ENCODE peak calls at places on chromosomes 4 and X, in four cellular contexts. Q is CD8-positive, alpha-beta memory T cell; M is colonic mucosa; N is lower lobe of right lung. Z is an unnamed sample. For H3K4me1 and H3K36me3, the result is how much of the 10 kb centered on the place peaks cover.

GRCh38 chr4:84597450-84597849 is 14.5 kb downstream of the CDS1 start:
- DNase-seq in Q (no peak), N (no peak), M (no peak), Z (no peak)

GRCh38 chr4:41409095-41409494 is 128.9 kb upstream of the LIMCH1 start:
- DNase-seq in N (no peak), Q (no peak), M (no peak), Z (no peak)

GRCh38 chr4:71872767-71873422 is 89.0 kb upstream of the GC start:
- DNase-seq in N (no peak), M (no peak), Q (no peak), Z (no peak)

GRCh38 chr4:108492816-108493595 is 127.4 kb upstream of the RPL34 start:
- DNase-seq in M (peak), N (no peak), Q (peak), Z (peak)

GRCh38 chrX:1322393-1322792 is 14.2 kb upstream of the IL3RA start:
- DNase-seq in Q (no peak), M (no peak), N (no peak), Z (no peak)

GRCh38 chrX:56281789-56282188 is 49.6 kb downstream of the KLF8 start:
- DNase-seq in Q (no peak), M (no peak), N (no peak), Z (peak)

GRCh38 chrX:136953867-136954787 is 73.6 kb upstream of the RBMX start:
- DNase-seq in M (peak), Q (peak), N (peak), Z (peak)

GRCh38 chrX:18961686-18962085 is 22.2 kb downstream of the PHKA2 start:
- DNase-seq in M (no peak), Q (no peak), N (no peak), Z (no peak)

GRCh38 chr4:186693159-186693815 is 30.4 kb downstream of the FAT1 start:
- DNase-seq in M (peak), Q (no peak), N (peak), Z (peak)

GRCh38 chr4:184039963-184040383 is 134.9 kb downstream of the STOX2 start:
- DNase-seq in M (no peak), Q (no peak), N (no peak), Z (no peak)

GRCh38 chrX:102976793-102977495 is 39.9 kb downstream of the RAB40AL start:
- DNase-seq in M (no peak), N (no peak), Q (no peak), Z (no peak)

GRCh38 chr4:76723373-76723772 is 174.6 kb downstream of the SOWAHB start:
- DNase-seq in M (no peak), N (no peak), Q (no peak), Z (no peak)

GRCh38 chr4:48909697-48910096 is 3.1 kb upstream of the OCIAD2 start:
- DNase-seq in M (no peak), Q (no peak), N (no peak), Z (peak)

GRCh38 chr4:3791910-3792542 is 25.8 kb downstream of the ADRA2C start:
- DNase-seq in Q (no peak), N (peak), M (peak), Z (peak)

GRCh38 chrX:132209527-132209926 is 9.7 kb downstream of the RAP2C start:
- DNase-seq in Q (no peak), N (no peak), M (no peak), Z (no peak)

GRCh38 chr4:137300776-137301175 is 231.5 kb downstream of the PCDH18 start:
- DNase-seq in N (no peak), Q (no peak), M (no peak), Z (no peak)

GRCh38 chr4:78014889-78015886 is 41.9 kb upstream of the FRAS1 start:
- DNase-seq in N (no peak), Q (no peak), M (no peak), Z (no peak)

GRCh38 chrX:155997436-155997835 is at the start of gene IL9R:
- DNase-seq in Q (peak), M (no peak), N (no peak), Z (no peak)

GRCh38 chr4:149993030-149993429 is 85.2 kb upstream of the DCLK2 start:
- DNase-seq in N (no peak), M (no peak), Q (no peak), Z (no peak)

GRCh38 chr4:184255361-184255760 is 37.7 kb upstream of the ENPP6 start:
- DNase-seq in M (no peak), Q (no peak), N (no peak), Z (no peak)

GRCh38 chr4:56650259-56651070 is 30.6 kb downstream of the HOPX start:
- DNase-seq in M (no peak), Q (no peak), N (no peak), Z (no peak)

GRCh38 chr4:156956359-156956758 is 15.2 kb downstream of the PDGFC start:
- DNase-seq in Q (no peak), N (no peak), M (no peak), Z (no peak)

DNA sequence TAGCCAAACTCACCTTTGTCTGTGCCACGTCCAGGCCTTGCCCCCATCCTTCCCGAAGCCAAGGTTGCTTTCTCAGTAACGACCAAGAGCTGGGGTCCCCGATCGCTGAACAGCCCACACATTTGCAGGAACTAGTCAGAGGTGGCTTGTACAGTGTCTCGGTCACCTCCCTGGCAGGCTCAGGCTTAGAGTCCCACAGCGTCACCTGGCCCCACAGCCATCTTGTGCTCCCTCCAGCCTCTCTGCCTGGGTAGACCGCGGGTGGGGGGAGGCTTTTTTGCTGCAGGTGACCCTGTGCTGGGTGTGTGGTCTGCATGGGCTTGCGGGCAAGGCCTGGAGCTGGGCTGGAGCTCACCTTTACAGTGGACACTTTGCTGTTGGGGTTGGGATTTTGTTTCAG is 60.2 kb downstream of the PSAPL1 start:
- DNase-seq in N (no peak), Q (no peak), M (no peak), Z (no peak)
- H3K4me1 ChIP-seq in N (under half), Q (under half), M (under half), Z (under half)

DNA sequence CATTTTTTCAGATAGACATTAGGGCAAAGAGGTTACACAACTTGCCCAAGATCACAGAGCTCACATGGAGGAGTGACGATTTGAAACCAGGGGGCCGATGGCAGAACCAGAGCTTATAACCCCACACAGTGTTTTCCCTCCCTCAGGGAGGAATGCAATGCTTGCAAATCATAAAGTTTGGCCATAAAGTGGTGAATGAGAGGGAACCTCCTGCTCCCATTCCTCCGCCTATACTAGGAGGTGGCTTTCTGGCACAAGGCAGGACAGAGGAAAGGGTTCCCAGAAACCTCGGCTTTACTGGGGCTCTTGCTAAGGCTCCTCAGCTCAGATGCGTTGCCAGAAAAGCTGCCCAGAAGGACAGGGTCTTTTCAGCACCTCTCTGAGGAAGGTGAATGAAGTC is 19.3 kb downstream of the TMEM154 start:
- DNase-seq in N (no peak), Q (no peak), M (no peak), Z (no peak)
- H3K27ac ChIP-seq in N (no peak), Q (no peak), M (no peak), Z (no peak)

GRCh38 chr4:38086515-38087226 is 126.5 kb downstream of the PTTG2 start:
- DNase-seq in Q (no peak), N (no peak), M (no peak), Z (no peak)
- H3K36me3 ChIP-seq in Q (under half), N (under half), M (under half), Z (under half)

GRCh38 chr4:7050481-7051143 is 7.4 kb downstream of the TADA2B start:
- DNase-seq in M (no peak), N (no peak), Q (peak), Z (no peak)

GRCh38 chr4:7048642-7049041 is 5.5 kb downstream of the TADA2B start:
- DNase-seq in N (no peak), Q (no peak), M (no peak), Z (no peak)

GRCh38 chr4:7051144-7051495 is 7.9 kb downstream of the TADA2B start:
- DNase-seq in Q (peak), M (no peak), N (no peak), Z (no peak)

GRCh38 chr4:7049739-7050138 is 6.6 kb downstream of the TADA2B start:
- DNase-seq in Q (peak), M (no peak), N (no peak), Z (no peak)

GRCh38 chr4:7049295-7049694 is 6.1 kb downstream of the TADA2B start:
- DNase-seq in N (no peak), Q (peak), M (no peak), Z (no peak)
- H3K4me1 ChIP-seq in N (half or more), Q (under half), M (under half), Z (under half)

DNA sequence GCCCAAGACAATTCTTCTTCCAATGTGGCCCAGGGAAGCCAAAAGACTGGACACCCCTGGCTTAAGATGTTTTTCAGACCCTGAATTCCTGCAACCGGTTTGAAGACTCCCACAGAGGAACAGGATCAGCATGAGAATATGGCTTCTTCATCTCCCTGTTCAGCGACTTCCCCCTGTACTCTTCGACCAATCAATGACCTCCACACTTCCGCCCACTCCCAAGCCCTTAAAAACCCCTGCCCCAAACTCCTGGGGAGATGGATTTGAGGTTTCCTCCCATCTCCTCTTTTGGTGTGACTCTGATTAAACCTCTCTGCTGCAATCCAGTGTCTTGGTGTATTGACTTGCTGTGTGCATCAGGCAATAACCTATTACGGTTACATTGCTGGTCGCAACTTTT is 344.4 kb downstream of the NR3C2 start:
- DNase-seq in M (no peak), N (no peak), Q (no peak), Z (no peak)
- H3K27ac ChIP-seq in M (no peak), N (no peak), Q (no peak), Z (no peak)

DNA sequence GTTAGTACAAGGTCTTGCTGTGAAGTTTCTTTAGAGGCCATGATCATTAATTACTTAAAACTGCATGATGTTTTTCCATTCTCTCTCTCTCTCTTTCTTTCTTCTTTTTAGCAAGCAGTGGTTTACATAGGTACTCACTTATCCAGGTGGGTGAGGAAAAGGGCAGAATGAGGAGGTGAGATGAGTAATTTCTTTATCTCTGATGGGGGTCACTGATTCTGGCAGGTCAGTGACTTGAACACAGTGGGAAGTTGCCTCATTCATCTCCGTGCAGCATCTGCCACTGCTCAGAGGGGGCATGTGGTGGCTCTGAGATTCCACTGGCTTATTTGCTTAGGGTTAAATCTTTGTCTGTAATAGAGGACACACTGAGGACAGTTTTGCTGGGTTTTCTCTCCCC is 62.6 kb downstream of the FAM114A1 start:
- DNase-seq in Q (no peak), M (no peak), N (no peak), Z (no peak)
- H3K36me3 ChIP-seq in Q (under half), M (under half), N (half or more), Z (half or more)

GRCh38 chr4:94461506-94461905 is 9.8 kb downstream of the PDLIM5 start:
- DNase-seq in M (no peak), Q (no peak), N (no peak), Z (no peak)

GRCh38 chr4:94457692-94458106 is 6.0 kb downstream of the PDLIM5 start:
- DNase-seq in M (no peak), N (no peak), Q (no peak), Z (peak)

GRCh38 chr4:94462572-94462971 is 10.8 kb downstream of the PDLIM5 start:
- DNase-seq in N (no peak), M (no peak), Q (no peak), Z (no peak)

GRCh38 chr4:94458682-94459081 is 6.9 kb downstream of the PDLIM5 start:
- DNase-seq in N (no peak), Q (no peak), M (no peak), Z (peak)

GRCh38 chr4:94459462-94460161 is 7.9 kb downstream of the PDLIM5 start:
- DNase-seq in Q (no peak), N (no peak), M (no peak), Z (peak)
- H3K4me1 ChIP-seq in Q (under half), N (under half), M (under half), Z (under half)

DNA sequence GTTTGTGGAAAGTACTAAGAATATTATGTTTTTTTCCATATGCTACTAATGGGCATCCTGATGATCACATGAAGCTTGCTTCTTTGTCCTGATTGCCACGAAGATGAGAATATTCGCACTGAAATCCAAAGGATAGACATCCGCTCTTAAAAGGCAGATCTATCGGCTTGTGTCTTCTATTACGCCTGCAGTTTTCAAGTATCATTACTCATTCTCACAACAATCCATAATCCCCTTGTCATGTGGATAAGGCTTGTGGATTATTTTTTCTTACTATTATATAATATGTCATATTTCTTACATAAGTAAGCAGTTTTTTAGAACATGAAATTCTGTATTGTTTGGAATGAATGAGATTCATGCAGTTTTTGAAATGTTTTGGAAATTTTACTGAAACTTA is 62.8 kb downstream of the KCNIP4 start:
- DNase-seq in N (no peak), Q (no peak), M (no peak), Z (no peak)
- H3K27ac ChIP-seq in N (no peak), Q (no peak), M (no peak), Z (no peak)